ENCODE peak calls at places on chromosome 12, in seven cellular contexts. U is lung; V is Panc1; A is HAP-1; Z is A549; C is AG04450; I is CD8-positive, alpha-beta T cell. E is an unnamed sample.

GRCh38 chr12:4379410-4379809 is at the start of gene FGF23:
- DNase-seq in A (peak; percentile 57), V (no peak), C (no peak), Z (no peak), U (no peak), I (no peak), E (peak; percentile 43)

GRCh38 chr12:3135522-3136461 is 58.6 kb downstream of the TSPAN9 start:
- DNase-seq in I (no peak), Z (peak; percentile 89), V (peak; percentile 46), A (peak; percentile 61), U (no peak), C (peak; percentile 66), E (peak; percentile 86)

GRCh38 chr12:63021126-63021525 is 86.2 kb upstream of the PPM1H start:
- DNase-seq in Z (no peak), V (no peak), U (no peak), C (no peak), I (no peak), A (no peak), E (no peak)

GRCh38 chr12:58479403-58479802 is 440.9 kb downstream of the LRIG3 start:
- DNase-seq in C (no peak), U (no peak), Z (no peak), V (no peak), I (no peak), A (no peak), E (no peak)

GRCh38 chr12:103334447-103334846 is 161.3 kb downstream of the C12orf42 start:
- DNase-seq in A (no peak), Z (no peak), U (no peak), V (no peak), C (no peak), I (no peak), E (no peak)

GRCh38 chr12:104709692-104710435 is 248.2 kb downstream of the SLC41A2 start:
- DNase-seq in I (no peak), A (no peak), C (no peak), U (no peak), Z (no peak), V (no peak), E (no peak)

GRCh38 chr12:64587447-64587846 is 22.8 kb upstream of the RASSF3 start:
- DNase-seq in V (no peak), C (no peak), Z (no peak), A (no peak), I (no peak), U (no peak), E (peak; percentile 10)

GRCh38 chr12:65532744-65533143 is 254.3 kb downstream of the MSRB3 start:
- DNase-seq in Z (no peak), V (no peak), I (no peak), C (no peak), U (no peak), A (peak; percentile 9), E (peak; percentile 58)

GRCh38 chr12:106108187-106108816 is 30.5 kb downstream of the NUAK1 start:
- DNase-seq in V (no peak), C (no peak), A (peak; percentile 81), I (no peak), U (no peak), Z (no peak), E (no peak)

GRCh38 chr12:80513211-80513610 is 69.2 kb downstream of the PTPRQ start:
- DNase-seq in Z (no peak), C (no peak), V (no peak), A (no peak), U (no peak), I (no peak), E (no peak)

GRCh38 chr12:132251310-132251709 is 78.1 kb downstream of the GALNT9 start:
- DNase-seq in I (no peak), C (no peak), Z (no peak), A (no peak), V (no peak), U (no peak), E (no peak)

GRCh38 chr12:86551146-86551571 is 295.0 kb upstream of the MGAT4C start:
- DNase-seq in A (no peak), U (no peak), C (no peak), Z (no peak), V (no peak), I (no peak), E (no peak)

GRCh38 chr12:67193705-67194104 is 75.5 kb upstream of the CAND1 start:
- DNase-seq in V (no peak), C (no peak), U (no peak), A (peak; percentile 58), I (no peak), Z (no peak), E (peak; percentile 41)

DNA sequence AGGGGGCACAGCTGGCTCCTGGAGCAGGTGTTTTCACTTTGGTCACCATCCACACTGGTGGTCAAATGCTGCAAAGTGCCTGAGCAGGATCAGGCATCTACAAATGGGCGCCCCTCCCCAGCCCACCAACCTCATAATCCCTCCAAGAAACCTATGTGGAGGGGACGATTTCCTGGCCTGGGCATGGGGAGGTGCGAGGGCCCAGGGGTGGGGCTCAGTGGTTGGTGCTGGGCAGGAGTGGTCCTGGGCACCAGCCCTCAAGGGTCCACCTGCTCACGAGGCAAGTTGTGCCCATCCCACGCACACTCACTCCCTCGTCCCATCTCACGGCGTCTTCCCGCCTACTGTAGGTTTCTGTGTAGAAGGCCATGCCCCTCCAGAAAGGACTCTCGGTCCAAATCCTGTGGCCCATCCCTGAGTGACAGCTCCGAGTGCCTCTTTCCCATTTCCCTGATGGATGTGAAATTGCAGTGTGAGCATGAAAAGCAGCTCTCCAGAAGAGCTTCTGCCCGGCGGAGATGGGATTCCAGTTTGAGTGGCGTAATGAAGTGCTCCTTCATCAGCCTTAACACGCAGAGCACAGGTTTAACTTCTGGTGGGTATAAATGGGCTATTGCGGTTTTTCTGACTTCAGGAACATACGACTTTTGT is 36.9 kb downstream of the SLC15A4 start:
- DNase-seq in V (no peak), I (no peak), C (no peak), A (no peak), Z (no peak), U (no peak), E (no peak)
- H3K4me3 ChIP-seq in V (no peak overlapping the region), I (no peak overlapping the region), C (no peak overlapping the region), A (no peak overlapping the region), Z (no peak overlapping the region), U (no peak overlapping the region), E (no peak overlapping the region)

GRCh38 chr12:72699362-72699761 is 427.2 kb downstream of the TRHDE start:
- DNase-seq in Z (no peak), C (no peak), U (no peak), V (no peak), I (no peak), A (no peak), E (no peak)
- H3K9me3 ChIP-seq in Z (no peaks in the 10 kb centered on the region), C (no peaks in the 10 kb centered on the region), U (peaks cover 2% of the 10 kb centered on the region), V (no peaks in the 10 kb centered on the region), I (no peaks in the 10 kb centered on the region), A (no peaks in the 10 kb centered on the region), E (no peaks in the 10 kb centered on the region)

GRCh38 chr12:131120831-131121271 is 167.1 kb downstream of the ADGRD1 start:
- DNase-seq in I (no peak), V (no peak), A (no peak), U (no peak), C (no peak), Z (no peak), E (no peak)

GRCh38 chr12:131121705-131122405 is 168.1 kb downstream of the ADGRD1 start:
- DNase-seq in U (no peak), I (no peak), Z (no peak), V (no peak), A (no peak), C (no peak), E (no peak)

GRCh38 chr12:131123817-131124216 is 170.1 kb downstream of the ADGRD1 start:
- DNase-seq in U (no peak), I (no peak), Z (no peak), V (no peak), C (no peak), A (no peak), E (no peak)

GRCh38 chr12:131124487-131125280 is 171.0 kb downstream of the ADGRD1 start:
- DNase-seq in Z (no peak), I (no peak), A (no peak), C (no peak), V (no peak), U (no peak), E (no peak)

DNA sequence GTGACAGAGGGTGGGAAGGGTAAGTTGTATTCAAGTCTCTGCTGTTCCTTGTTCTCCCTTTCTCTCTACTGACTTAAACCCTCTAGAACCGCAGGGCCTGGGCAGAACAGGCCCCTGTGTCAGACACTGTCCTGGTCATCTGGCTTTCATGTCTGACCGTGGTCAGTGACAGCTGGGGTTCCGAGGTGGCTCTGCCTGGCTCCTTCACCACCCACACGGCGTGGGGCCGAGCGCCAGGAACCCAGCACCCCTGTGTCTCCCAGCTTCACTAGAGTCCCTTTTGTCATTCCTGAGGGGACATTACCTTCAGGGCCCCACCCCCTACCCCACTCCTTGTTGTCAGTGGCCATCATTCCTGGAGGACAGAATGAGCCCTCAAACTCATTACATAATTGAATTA is 168.9 kb downstream of the ADGRD1 start:
- DNase-seq in A (no peak), U (no peak), I (no peak), C (no peak), Z (no peak), V (no peak), E (no peak)
- H3K4me3 ChIP-seq in A (no peak overlapping the region), U (no peak overlapping the region), I (no peak overlapping the region), C (no peak overlapping the region), Z (no peak overlapping the region), V (no peak overlapping the region), E (no peak overlapping the region)

GRCh38 chr12:48281811-48282210 is 68.9 kb downstream of the ZNF641 start:
- DNase-seq in Z (no peak), A (no peak), I (no peak), C (no peak), U (no peak), V (no peak), E (no peak)

GRCh38 chr12:48280572-48280971 is 70.1 kb downstream of the ZNF641 start:
- DNase-seq in V (no peak), U (no peak), A (no peak), C (no peak), I (no peak), Z (no peak), E (no peak)

GRCh38 chr12:48288387-48289268 is 62.1 kb downstream of the ZNF641 start:
- DNase-seq in C (no peak), U (no peak), A (no peak), I (no peak), Z (no peak), V (no peak), E (no peak)

GRCh38 chr12:48286665-48287064 is 64.1 kb downstream of the ZNF641 start:
- DNase-seq in I (no peak), Z (no peak), A (peak; percentile 35), V (no peak), C (no peak), U (no peak), E (peak; percentile 2)

DNA sequence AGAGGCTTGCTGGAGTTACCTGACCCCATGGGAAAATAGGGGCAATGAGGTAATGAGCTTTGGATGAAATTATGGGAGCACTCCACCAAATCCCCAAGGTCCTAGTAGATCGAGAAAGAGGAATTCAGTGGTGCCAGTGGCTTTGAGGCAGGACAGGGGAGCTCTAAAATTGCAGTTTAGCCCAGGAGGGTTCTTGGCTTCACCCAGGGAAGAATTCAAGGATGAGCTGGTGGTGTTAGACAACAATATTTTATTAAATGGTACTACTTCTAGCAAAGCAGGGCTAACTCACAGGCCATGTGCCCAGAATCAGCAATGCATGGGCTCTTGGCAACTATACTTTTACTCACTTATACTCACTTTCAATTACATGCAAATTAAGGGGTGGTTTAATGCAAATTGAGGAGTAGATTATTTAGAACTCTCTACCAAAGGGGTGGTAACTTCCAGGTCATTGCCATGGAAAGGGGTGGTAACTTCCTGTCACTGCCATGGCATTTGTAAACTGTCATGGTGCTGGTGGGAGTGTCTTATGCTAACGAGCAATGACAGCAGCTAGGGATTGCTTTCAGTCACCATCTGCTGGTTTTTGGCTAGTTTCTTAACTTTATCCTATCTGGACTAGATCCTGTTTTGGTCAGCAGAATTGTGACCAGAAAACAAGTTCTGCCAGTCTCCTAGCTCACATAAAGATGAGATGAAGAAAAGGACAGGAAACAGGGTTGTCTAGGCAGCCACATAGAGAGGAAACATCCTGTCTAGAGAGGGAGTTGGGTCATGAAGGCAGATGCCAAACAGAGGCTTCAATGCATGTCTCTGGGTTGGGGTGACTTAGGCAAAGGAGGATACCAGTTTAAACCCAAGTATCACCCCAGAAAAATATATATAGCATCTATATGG is 64.7 kb downstream of the ZNF641 start:
- DNase-seq in U (no peak), Z (no peak), C (no peak), I (peak; percentile 39), A (no peak), V (no peak), E (no peak)
- H3K9me3 ChIP-seq in U (no peaks in the 10 kb centered on the region), Z (no peaks in the 10 kb centered on the region), C (no peaks in the 10 kb centered on the region), I (no peaks in the 10 kb centered on the region), A (no peaks in the 10 kb centered on the region), V (no peaks in the 10 kb centered on the region), E (no peaks in the 10 kb centered on the region)